ENCODE peak calls at places on chromosomes 3 and 15, in seven cellular contexts. X is IMR-90, T is breast epithelium, F is PC-3, Q is esophagus squamous epithelium, L is fibroblast of lung, D is pancreas. A is an unnamed sample.

GRCh38 chr15:89828324-89829145 is 13.9 kb upstream of the ANPEP start:
- DNase-seq in T (no peak), F (no peak), D (no peak), X (peak; percentile 71), Q (no peak), L (peak; percentile 82), A (peak; percentile 61)

GRCh38 chr3:149390772-149391212 is 13.3 kb upstream of the TM4SF1 start:
- DNase-seq in T (no peak), Q (no peak), D (no peak), F (peak; percentile 99), X (peak; percentile 60), L (peak; percentile 29), A (no peak)

GRCh38 chr3:150370129-150370602 is 37.9 kb upstream of the TSC22D2 start:
- DNase-seq in L (peak; percentile 98), D (no peak), T (peak; percentile 45), Q (no peak), X (peak; percentile 97), F (peak; percentile 96), A (peak; percentile 43)

GRCh38 chr3:128336337-128337156 is 130.1 kb downstream of the DNAJB8 start:
- DNase-seq in X (no peak), F (no peak), D (no peak), L (no peak), Q (no peak), T (peak; percentile 37), A (no peak)

GRCh38 chr3:130906374-130906995 is 12.6 kb downstream of the ATP2C1 start:
- DNase-seq in Q (no peak), T (no peak), F (peak; percentile 57), X (peak; percentile 48), D (no peak), L (peak; percentile 71), A (no peak)

GRCh38 chr3:186635532-186635931 is 4.7 kb upstream of the FETUB start:
- DNase-seq in Q (no peak), X (no peak), D (no peak), T (no peak), F (no peak), L (no peak), A (no peak)

GRCh38 chr3:100521439-100521845 is 29.0 kb downstream of the TMEM45A start:
- DNase-seq in X (no peak), T (peak; percentile 51), F (no peak), L (no peak), Q (no peak), D (no peak), A (no peak)

GRCh38 chr3:169256791-169257522 is 406.6 kb downstream of the MECOM start:
- DNase-seq in D (no peak), T (no peak), X (peak; percentile 16), F (no peak), L (peak; percentile 23), Q (no peak), A (no peak)

GRCh38 chr15:101225658-101226057 is 26.2 kb downstream of the CHSY1 start:
- DNase-seq in D (no peak), L (peak; percentile 36), F (no peak), X (peak; percentile 63), Q (no peak), T (no peak), A (no peak)

DNA sequence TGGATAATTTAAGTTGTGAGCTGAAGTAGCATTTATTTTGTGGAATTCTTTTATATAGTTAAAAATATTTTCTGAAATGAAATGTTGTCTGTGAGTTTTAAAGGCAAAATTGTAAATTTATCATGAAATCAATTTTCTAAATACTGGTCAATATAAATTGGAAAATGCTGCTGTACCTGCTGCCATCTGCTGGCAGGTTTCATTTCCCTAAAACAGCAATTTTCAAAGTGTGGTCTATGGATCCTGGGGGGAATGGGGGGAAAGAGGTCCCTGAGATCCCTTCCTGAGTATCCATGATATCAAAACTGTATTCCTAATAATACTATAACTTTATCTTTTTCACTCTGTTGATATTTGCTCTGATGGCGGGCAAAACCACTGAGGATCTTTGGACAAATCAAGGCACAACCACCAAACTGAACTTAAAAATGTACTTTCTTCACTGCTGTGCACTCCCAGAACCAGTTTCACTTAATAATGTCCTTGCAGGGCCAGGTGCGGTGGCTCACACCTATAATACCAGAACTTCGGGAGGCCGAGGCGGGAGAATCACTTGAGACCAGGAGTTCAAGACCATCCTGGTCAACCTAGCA is 17.2 kb upstream of the CCR4 start:
- DNase-seq in Q (no peak), F (peak; percentile 63), X (peak; percentile 13), L (no peak), T (no peak), D (peak; percentile 12), A (no peak)
- TF ChIP-seq CTCF in Q (peak; percentile 43), F (peak; percentile 88), X (peak; percentile 66), L (peak; percentile 73), T (no peak), D (peak; percentile 41), A (peak; percentile 37)

DNA sequence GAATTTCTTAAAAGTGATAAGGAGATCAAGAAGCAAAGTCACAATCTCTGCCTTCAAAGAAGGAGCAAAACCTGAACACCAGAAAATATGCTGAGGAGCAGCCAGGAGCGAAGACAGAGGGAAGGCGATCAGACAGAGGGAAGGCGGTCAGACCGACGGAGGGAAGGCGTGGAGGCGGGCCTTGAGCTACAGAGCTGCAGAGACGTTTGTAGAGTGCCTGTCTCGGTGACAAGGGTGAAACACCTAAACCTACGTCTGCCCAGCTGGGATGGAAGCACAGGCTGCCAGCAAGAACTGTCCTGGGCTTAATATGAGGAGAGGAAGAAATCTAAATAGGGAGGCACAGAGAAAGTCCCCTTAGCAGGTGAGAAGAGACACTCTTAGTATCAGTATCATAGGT is 476.0 kb downstream of the OCA2 start:
- DNase-seq in F (no peak), Q (no peak), T (no peak), X (no peak), D (no peak), L (no peak), A (no peak)
- H3K9me3 ChIP-seq in F (peaks cover 26% of the 10 kb centered on the region), Q (peaks cover 5% of the 10 kb centered on the region), T (no peaks in the 10 kb centered on the region), X (peaks cover 7% of the 10 kb centered on the region), D (no peaks in the 10 kb centered on the region), L (no peaks in the 10 kb centered on the region), A (peaks cover 75% of the 10 kb centered on the region)

DNA sequence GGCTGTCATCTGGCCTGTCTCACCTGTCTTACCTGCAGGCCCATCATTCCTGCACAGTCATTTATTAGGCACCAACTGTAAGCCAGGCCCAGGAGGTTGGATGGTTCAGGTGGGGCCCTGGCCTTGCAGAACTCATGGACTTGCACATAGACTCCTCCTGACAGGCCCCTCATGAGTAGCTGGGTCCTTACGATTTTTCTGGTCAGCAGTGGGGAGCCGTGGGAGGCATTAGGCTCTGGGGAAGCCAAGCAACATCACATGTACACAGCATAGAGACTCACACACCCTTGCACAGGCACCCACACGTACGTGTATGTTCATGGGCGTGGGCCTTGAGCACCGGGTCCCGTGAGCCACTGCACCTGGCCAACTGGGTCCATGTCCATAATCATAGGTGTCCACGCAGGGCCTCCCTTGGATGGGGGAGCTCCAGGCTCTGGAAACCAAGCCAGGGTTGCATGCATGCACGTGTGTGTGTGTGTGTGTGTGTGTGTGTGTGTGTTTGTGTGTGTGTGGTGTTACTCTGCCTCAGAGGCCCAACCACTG is 20.3 kb downstream of the CISH start:
- DNase-seq in X (no peak), F (no peak), Q (no peak), D (no peak), T (no peak), L (no peak), A (no peak)
- H3K4me1 ChIP-seq in X (no peaks in the 10 kb centered on the region), F (peaks cover 2% of the 10 kb centered on the region), Q (peaks cover 11% of the 10 kb centered on the region), D (peaks cover 8% of the 10 kb centered on the region), T (peaks cover 4% of the 10 kb centered on the region), L (no peaks in the 10 kb centered on the region), A (peaks cover 12% of the 10 kb centered on the region)

GRCh38 chr15:69026355-69026754 is 11.9 kb downstream of the NOX5 start:
- DNase-seq in Q (no peak), L (peak; percentile 27), F (no peak), D (no peak), X (no peak), T (no peak), A (no peak)
- TF ChIP-seq CTCF in Q (no peak), L (no peak), F (no peak), D (no peak), X (no peak), T (no peak), A (no peak)